ENCODE peak calls at places on chromosomes 5 and 9, in seven cellular contexts. J is H4; H is mesenteric fat pad; D is effector CD4-positive, alpha-beta T cell; V is stimulated activated CD4-positive, alpha-beta T cell treated with anti-CD3 and anti-CD28 coated beads, Interleukin-12 subunit alpha, Interleukin-12 subunit beta, amount 100 ng/mL, for 4 hours; Y is stimulated activated CD8-positive, alpha-beta memory T cell treated with anti-CD3 and anti-CD28 coated beads, Interleukin-15, amount 100 ng/mL, for 24 hours; E is LoVo. W is an unnamed sample.

GRCh38 chr5:140690941-140691924 is at the start of the genes HARS1 and HARS2:
- DNase-seq in J (peak; percentile 94), H (peak; percentile 94), D (peak; percentile 78), V (peak; percentile 76), Y (peak; percentile 59), E (peak; percentile 98), W (peak; percentile 87)

GRCh38 chr9:133107245-133107722 is 13.8 kb downstream of the RALGDS start:
- DNase-seq in J (no peak), H (no peak), D (no peak), V (no peak), Y (no peak), E (no peak), W (no peak)

GRCh38 chr9:114483499-114483898 is 21.8 kb downstream of the WHRN start:
- DNase-seq in J (no peak), H (no peak), D (no peak), V (no peak), Y (no peak), E (no peak), W (no peak)

GRCh38 chr9:131233989-131234388 is 42.3 kb downstream of the FAM78A start:
- DNase-seq in J (no peak), H (peak; percentile 55), D (no peak), V (no peak), Y (no peak), E (no peak), W (no peak)

GRCh38 chr5:123124495-123125171 is 35.6 kb downstream of the PRDM6 start:
- DNase-seq in J (no peak), H (no peak), D (no peak), V (no peak), Y (no peak), E (no peak), W (no peak)

GRCh38 chr9:110623462-110624025 is 44.0 kb upstream of the SVEP1 start:
- DNase-seq in J (peak; percentile 39), H (no peak), D (no peak), V (no peak), Y (no peak), E (peak; percentile 66), W (no peak)

GRCh38 chr5:131224387-131225191 is 39.3 kb upstream of the CDC42SE2 start:
- DNase-seq in J (no peak), H (no peak), D (no peak), V (no peak), Y (no peak), E (no peak), W (no peak)

GRCh38 chr5:102539598-102539997 is 40.8 kb upstream of the SLCO6A1 start:
- DNase-seq in J (no peak), H (no peak), D (no peak), V (no peak), Y (no peak), E (no peak), W (no peak)

GRCh38 chr9:123263227-123263626 is 5.2 kb downstream of the STRBP start:
- DNase-seq in J (no peak), H (no peak), D (no peak), V (no peak), Y (no peak), E (no peak), W (no peak)

GRCh38 chr9:112041536-112042243 is 133.4 kb downstream of the SUSD1 start:
- DNase-seq in J (peak; percentile 99), H (no peak), D (no peak), V (no peak), Y (no peak), E (peak; percentile 67), W (no peak)

GRCh38 chr9:137590123-137590468 is 216 bp downstream of the ZMYND19 start:
- DNase-seq in J (no peak), H (no peak), D (no peak), V (no peak), Y (no peak), E (no peak), W (no peak)

GRCh38 chr5:96595300-96596090 is 66.7 kb upstream of the CAST start:
- DNase-seq in J (peak; percentile 28), H (no peak), D (no peak), V (no peak), Y (no peak), E (no peak), W (no peak)

GRCh38 chr5:40503438-40503837 is 176.3 kb upstream of the PTGER4 start:
- DNase-seq in J (no peak), H (no peak), D (no peak), V (no peak), Y (no peak), E (no peak), W (no peak)

GRCh38 chr5:175728885-175729828 is 71.3 kb downstream of the HRH2 start:
- DNase-seq in J (no peak), H (no peak), D (no peak), V (no peak), Y (no peak), E (no peak), W (no peak)

GRCh38 chr5:104179057-104179456 is 616.5 kb upstream of the NUDT12 start:
- DNase-seq in J (peak; percentile 92), H (no peak), D (no peak), V (no peak), Y (no peak), E (peak; percentile 58), W (no peak)

GRCh38 chr5:142929602-142930001 is 159.4 kb downstream of the ARHGAP26 start:
- DNase-seq in J (no peak), H (no peak), D (no peak), V (no peak), Y (no peak), E (no peak), W (no peak)

GRCh38 chr5:93163010-93163663 is 417.9 kb downstream of the NR2F1-AS1 start:
- DNase-seq in J (peak; percentile 55), H (no peak), D (no peak), V (no peak), Y (no peak), E (peak; percentile 22), W (no peak)

GRCh38 chr5:157521704-157522029 is 53.9 kb downstream of the ADAM19 start:
- DNase-seq in J (no peak), H (no peak), D (no peak), V (no peak), Y (no peak), E (no peak), W (no peak)

GRCh38 chr9:85522459-85523092 is 219.2 kb downstream of the AGTPBP1 start:
- DNase-seq in J (no peak), H (no peak), D (no peak), V (peak; percentile 1), Y (peak; percentile 4), E (no peak), W (peak; percentile 23)

GRCh38 chr5:98050583-98050982 is 722.9 kb upstream of the RGMB start:
- DNase-seq in J (peak; percentile 67), H (no peak), D (no peak), V (no peak), Y (no peak), E (peak; percentile 32), W (no peak)

GRCh38 chr9:19800884-19801283 is 12.0 kb upstream of the SLC24A2 start:
- DNase-seq in J (no peak), H (no peak), D (no peak), V (no peak), Y (no peak), E (no peak), W (no peak)

GRCh38 chr5:134577022-134577795 is 51.7 kb downstream of the JADE2 start:
- DNase-seq in J (peak; percentile 75), H (no peak), D (no peak), V (no peak), Y (no peak), E (no peak), W (no peak)

GRCh38 chr5:134432677-134433359 is 21.1 kb upstream of the CDKN2AIPNL start:
- DNase-seq in J (no peak), H (no peak), D (no peak), V (no peak), Y (no peak), E (no peak), W (no peak)

GRCh38 chr5:56108212-56108611 is 113.4 kb upstream of the IL6ST start:
- DNase-seq in J (no peak), H (no peak), D (no peak), V (no peak), Y (no peak), E (no peak), W (no peak)

GRCh38 chr5:179798144-179798770 is 4.5 kb downstream of the LTC4S start:
- DNase-seq in J (no peak), H (no peak), D (no peak), V (no peak), Y (no peak), E (no peak), W (no peak)

GRCh38 chr5:180433029-180433416 is 61.2 kb upstream of the CNOT6 start:
- DNase-seq in J (no peak), H (no peak), D (no peak), V (no peak), Y (no peak), E (no peak), W (no peak)

GRCh38 chr5:127228540-127229184 is 61.9 kb upstream of the MEGF10 start:
- DNase-seq in J (no peak), H (no peak), D (no peak), V (no peak), Y (no peak), E (no peak), W (no peak)

GRCh38 chr9:85514256-85514655 is 227.5 kb downstream of the AGTPBP1 start:
- DNase-seq in J (no peak), H (no peak), D (no peak), V (no peak), Y (no peak), E (no peak), W (no peak)

GRCh38 chr5:89276566-89277305 is 393.8 kb upstream of the MEF2C start:
- DNase-seq in J (peak; percentile 19), H (no peak), D (no peak), V (no peak), Y (no peak), E (no peak), W (no peak)

GRCh38 chr5:42059291-42059690 is 134.2 kb downstream of the FBXO4 start:
- DNase-seq in J (no peak), H (no peak), D (no peak), V (no peak), Y (no peak), E (no peak), W (no peak)

GRCh38 chr5:67731886-67732285 is 483.7 kb upstream of the PIK3R1 start:
- DNase-seq in J (no peak), H (no peak), D (no peak), V (no peak), Y (no peak), E (no peak), W (no peak)

GRCh38 chr5:72525816-72526215 is 18.6 kb upstream of the ZNF366 start:
- DNase-seq in J (peak; percentile 55), H (no peak), D (no peak), V (no peak), Y (no peak), E (no peak), W (no peak)

GRCh38 chr5:78500028-78500427 is 139.6 kb downstream of the SCAMP1 start:
- DNase-seq in J (no peak), H (no peak), D (no peak), V (no peak), Y (no peak), E (no peak), W (no peak)